ENCODE peak calls at places on chromosomes 6 and 20, in five cellular contexts. S is OCI-LY7, M is prostate gland, C is hepatocyte, U is uterus. T is an unnamed sample.

GRCh38 chr6:71367763-71368162 is 79.2 kb downstream of the OGFRL1 start:
- DNase-seq in U (no peak), M (no peak), S (no peak), C (no peak), T (peak; percentile 50)

GRCh38 chr6:19492631-19493030 is 344.5 kb upstream of the ID4 start:
- DNase-seq in M (no peak), C (no peak), U (no peak), S (no peak), T (no peak)

GRCh38 chr6:39897699-39898098 is 36.6 kb downstream of the MOCS1 start:
- DNase-seq in M (no peak), S (no peak), U (no peak), C (no peak), T (no peak)

GRCh38 chr20:21262812-21263211 is 40.3 kb upstream of the XRN2 start:
- DNase-seq in S (no peak), M (no peak), C (no peak), U (no peak), T (no peak)

GRCh38 chr6:69487688-69488087 is 309.1 kb downstream of the LMBRD1 start:
- DNase-seq in U (no peak), S (peak; percentile 6), M (no peak), C (no peak), T (no peak)

GRCh38 chr6:38290133-38290801 is 349.5 kb downstream of the BTBD9 start:
- DNase-seq in U (no peak), S (no peak), C (no peak), M (no peak), T (no peak)

GRCh38 chr6:122571888-122572287 is 38.3 kb upstream of the PKIB start:
- DNase-seq in M (no peak), C (no peak), S (no peak), U (no peak), T (no peak)

GRCh38 chr6:136103763-136104311 is 146.3 kb downstream of the MTFR2 start:
- DNase-seq in U (peak; percentile 61), C (peak; percentile 17), M (no peak), S (no peak), T (peak; percentile 62)

GRCh38 chr20:63112491-63113219 is 103.3 kb downstream of the YTHDF1 start:
- DNase-seq in S (no peak), U (no peak), C (no peak), M (no peak), T (no peak)

GRCh38 chr6:36339156-36339555 is 2.5 kb upstream of the BNIP5 start:
- DNase-seq in M (no peak), C (no peak), U (no peak), S (no peak), T (no peak)

GRCh38 chr20:25574411-25574810 is 10.9 kb downstream of the NINL start:
- DNase-seq in M (no peak), C (no peak), U (no peak), S (no peak), T (peak; percentile 60)

GRCh38 chr6:26270903-26271639 is 93.9 kb upstream of the BTN3A2 start:
- DNase-seq in U (peak; percentile 79), M (peak; percentile 59), S (peak; percentile 98), C (peak; percentile 89), T (peak; percentile 93)

GRCh38 chr6:34346175-34347119 is 46.0 kb downstream of the NUDT3 start:
- DNase-seq in S (peak; percentile 30), M (no peak), U (no peak), C (no peak), T (no peak)
- H3K27ac ChIP-seq in S (no peak overlapping the region), M (no peak overlapping the region), U (no peak overlapping the region), C (no peak overlapping the region), T (no peak overlapping the region)

GRCh38 chr6:57089265-57089664 is 723 bp upstream of the ZNF451 start:
- DNase-seq in U (no peak), S (no peak), C (no peak), M (no peak), T (no peak)
- H3K27ac ChIP-seq in U (peak overlapping the region; percentile 83), S (peak overlapping the region; percentile 62), C (peak overlapping the region; percentile 29), M (peak overlapping the region; percentile 81), T (peak overlapping the region; percentile 69)

DNA sequence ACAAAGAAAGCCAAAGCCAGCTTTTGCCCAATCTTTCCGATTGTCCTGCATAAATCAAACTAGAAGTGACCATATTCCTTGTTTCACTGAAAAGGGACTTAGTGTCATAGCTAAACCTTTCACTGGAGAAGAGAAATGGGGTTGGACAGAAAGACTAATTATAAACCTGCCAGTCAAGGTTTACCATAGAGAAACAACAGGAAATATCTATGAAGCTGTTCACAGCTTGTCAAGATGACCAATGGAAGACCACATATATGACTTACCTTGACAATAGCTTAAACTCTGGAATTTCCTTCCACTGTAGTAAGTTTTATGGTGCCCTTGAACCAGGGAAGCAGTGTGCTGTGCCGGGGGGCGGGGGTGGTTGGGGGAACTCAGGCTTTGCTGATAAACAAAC is 107.7 kb upstream of the PHACTR1 start:
- DNase-seq in M (no peak), C (no peak), U (no peak), S (no peak), T (peak; percentile 23)
- H3K27ac ChIP-seq in M (no peak overlapping the region), C (no peak overlapping the region), U (no peak overlapping the region), S (no peak overlapping the region), T (peak overlapping the region; percentile 70)

GRCh38 chr6:11215773-11216172 is 16.7 kb downstream of the NEDD9 start:
- DNase-seq in U (no peak), S (no peak), M (peak; percentile 46), C (no peak), T (peak; percentile 49)

GRCh38 chr6:11218827-11219826 is 13.3 kb downstream of the NEDD9 start:
- DNase-seq in S (no peak), C (no peak), U (peak; percentile 62), M (peak; percentile 50), T (peak; percentile 96)

GRCh38 chr6:11218477-11218826 is 14.0 kb downstream of the NEDD9 start:
- DNase-seq in C (no peak), S (no peak), U (no peak), M (no peak), T (no peak)

GRCh38 chr6:11217360-11218076 is 14.9 kb downstream of the NEDD9 start:
- DNase-seq in M (peak; percentile 76), U (no peak), C (peak; percentile 44), S (no peak), T (peak; percentile 55)

GRCh38 chr6:11218077-11218392 is 14.4 kb downstream of the NEDD9 start:
- DNase-seq in M (no peak), S (no peak), C (no peak), U (no peak), T (no peak)
- H3K27ac ChIP-seq in M (peak overlapping the region; percentile 69), S (no peak overlapping the region), C (peak overlapping the region; percentile 84), U (peak overlapping the region; percentile 59), T (peak overlapping the region; percentile 91)

GRCh38 chr6:21996425-21997207 is 300.2 kb downstream of the PRL start:
- DNase-seq in S (no peak), U (no peak), C (no peak), M (no peak), T (peak; percentile 6)
- H3K27ac ChIP-seq in S (no peak overlapping the region), U (no peak overlapping the region), C (peak overlapping the region; percentile 22), M (peak overlapping the region; percentile 2), T (no peak overlapping the region)

GRCh38 chr20:35015863-35016193 is 60.2 kb downstream of the MYH7B start:
- DNase-seq in C (no peak), U (no peak), M (no peak), S (no peak), T (no peak)
- H3K27ac ChIP-seq in C (no peak overlapping the region), U (no peak overlapping the region), M (no peak overlapping the region), S (no peak overlapping the region), T (no peak overlapping the region)

GRCh38 chr6:56756791-56757582 is 114.3 kb upstream of the DST start:
- DNase-seq in M (no peak), S (no peak), U (no peak), C (no peak), T (no peak)
- H3K27ac ChIP-seq in M (no peak overlapping the region), S (no peak overlapping the region), U (no peak overlapping the region), C (peak overlapping the region; percentile 67), T (no peak overlapping the region)

DNA sequence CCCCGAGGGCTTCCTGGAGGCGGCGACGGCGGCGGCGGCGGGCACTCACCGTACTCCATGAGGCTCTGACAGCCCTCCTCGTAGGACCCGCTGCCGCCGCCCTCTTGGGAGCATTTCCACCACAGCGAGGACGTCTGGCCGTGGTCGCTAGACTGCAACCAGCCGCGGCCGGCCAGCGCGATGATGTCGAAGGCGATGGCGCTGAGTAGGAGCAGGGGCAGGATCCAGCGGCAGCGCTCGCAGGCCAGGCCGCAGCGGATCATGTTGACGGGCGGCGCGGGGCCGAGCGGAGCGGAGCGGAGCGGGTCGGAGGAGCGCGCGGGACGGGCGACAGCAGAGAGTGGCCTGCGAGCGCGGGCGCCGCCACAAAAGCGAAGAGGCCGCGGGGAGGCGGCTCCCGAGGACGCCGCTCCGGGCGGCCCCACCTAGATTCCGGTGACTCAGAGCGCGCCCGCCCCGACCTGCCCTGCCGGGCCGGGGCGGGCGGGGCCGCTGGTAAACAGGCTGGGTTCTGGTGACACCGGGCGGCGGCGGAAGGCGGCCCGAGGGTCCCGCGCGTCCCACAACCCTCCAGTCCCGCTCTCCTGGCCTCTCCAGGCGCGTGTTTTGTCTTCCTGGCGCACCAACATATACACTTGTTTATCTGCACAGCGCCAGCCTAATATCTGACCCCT is at the start of gene PERP:
- DNase-seq in S (no peak), C (peak; percentile 93), U (peak; percentile 63), M (peak; percentile 93), T (peak; percentile 45)
- H3K27ac ChIP-seq in S (no peak within 1 kb of the TSS), C (peak within 1 kb of the TSS; percentile 98), U (peak within 1 kb of the TSS; percentile 71), M (peak within 1 kb of the TSS; percentile 99), T (peak within 1 kb of the TSS; percentile 56)

DNA sequence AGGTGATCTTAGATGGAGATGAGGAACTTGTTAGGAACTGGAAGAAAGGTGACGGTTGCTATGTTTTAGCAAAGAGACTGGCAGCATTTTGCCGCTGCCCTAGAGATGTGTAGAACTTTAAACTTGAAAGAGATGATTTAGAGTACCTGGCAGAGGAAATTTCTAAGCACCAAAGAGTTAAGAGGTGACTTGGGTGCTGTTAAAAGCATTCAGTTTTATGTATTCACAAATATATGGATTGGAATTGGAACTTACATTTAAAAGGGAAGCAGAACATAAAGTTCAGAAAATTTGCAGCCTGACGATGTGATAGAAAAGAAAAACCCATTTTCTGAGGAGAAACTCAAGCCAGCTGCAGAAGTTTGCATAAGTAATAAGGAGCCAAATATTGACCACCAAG is 176.3 kb downstream of the MOXD1 start:
- DNase-seq in M (no peak), C (no peak), S (no peak), U (no peak), T (no peak)
- H3K27ac ChIP-seq in M (no peak overlapping the region), C (no peak overlapping the region), S (no peak overlapping the region), U (no peak overlapping the region), T (no peak overlapping the region)

GRCh38 chr6:138988469-138988834 is 399 bp upstream of the REPS1 start:
- DNase-seq in M (no peak), U (no peak), S (no peak), C (no peak), T (no peak)
- H3K27ac ChIP-seq in M (peak overlapping the region; percentile 89), U (peak overlapping the region; percentile 85), S (peak overlapping the region; percentile 45), C (peak overlapping the region; percentile 94), T (no peak overlapping the region)

T was measured in endothelial cell of umbilical vein.